ENCODE peak calls at places on chromosomes 16 and 17, in five cellular contexts. One of them, this sample, is unnamed.

GRCh38 chr16:89141884-89142267 is 29.7 kb upstream of the CDH15 start:
- DNase-seq in AG10803: no peak
- DNase-seq in fibroblast of mammary gland: no peak
- DNase-seq in astrocyte of the spinal cord: no peak
- DNase-seq in glutamatergic neuron: peak; percentile 11
- DNase-seq in this sample: no peak

GRCh38 chr17:77405867-77406513 is 265.2 kb downstream of the SEC14L1 start:
- DNase-seq in astrocyte of the spinal cord: no peak
- DNase-seq in fibroblast of mammary gland: no peak
- DNase-seq in AG10803: no peak
- DNase-seq in glutamatergic neuron: no peak
- DNase-seq in this sample: no peak

GRCh38 chr16:58121132-58121531 is 8.0 kb downstream of the CFAP20 start:
- DNase-seq in glutamatergic neuron: peak; percentile 30
- DNase-seq in AG10803: no peak
- DNase-seq in astrocyte of the spinal cord: no peak
- DNase-seq in fibroblast of mammary gland: no peak
- DNase-seq in this sample: no peak

GRCh38 chr17:16491703-16492612 is at the start of gene LRRC75A:
- DNase-seq in fibroblast of mammary gland: no peak
- DNase-seq in AG10803: peak; percentile 22
- DNase-seq in glutamatergic neuron: peak; percentile 76
- DNase-seq in astrocyte of the spinal cord: no peak
- DNase-seq in this sample: no peak

GRCh38 chr17:17351901-17352781 is 49.0 kb downstream of the NT5M start:
- DNase-seq in AG10803: no peak
- DNase-seq in astrocyte of the spinal cord: peak; percentile 29
- DNase-seq in fibroblast of mammary gland: peak; percentile 61
- DNase-seq in glutamatergic neuron: peak; percentile 69
- DNase-seq in this sample: no peak

GRCh38 chr17:7992516-7992915 is 9.9 kb upstream of the GUCY2D start:
- DNase-seq in astrocyte of the spinal cord: peak; percentile 62
- DNase-seq in AG10803: peak; percentile 65
- DNase-seq in fibroblast of mammary gland: peak; percentile 75
- DNase-seq in glutamatergic neuron: no peak
- DNase-seq in this sample: no peak

GRCh38 chr17:82338858-82339633 is 5.5 kb upstream of the SECTM1 start:
- DNase-seq in astrocyte of the spinal cord: peak; percentile 72
- DNase-seq in AG10803: peak; percentile 66
- DNase-seq in fibroblast of mammary gland: peak; percentile 75
- DNase-seq in glutamatergic neuron: no peak
- DNase-seq in this sample: no peak

GRCh38 chr17:58741121-58741625 is 14.5 kb upstream of the PPM1E start:
- DNase-seq in fibroblast of mammary gland: peak; percentile 45
- DNase-seq in glutamatergic neuron: no peak
- DNase-seq in AG10803: peak; percentile 17
- DNase-seq in astrocyte of the spinal cord: no peak
- DNase-seq in this sample: peak; percentile 10

GRCh38 chr17:5391678-5392077 is 27.8 kb downstream of the NUP88 start:
- DNase-seq in glutamatergic neuron: no peak
- DNase-seq in AG10803: no peak
- DNase-seq in astrocyte of the spinal cord: no peak
- DNase-seq in fibroblast of mammary gland: no peak
- DNase-seq in this sample: no peak

GRCh38 chr16:27472091-27473020 is 70.4 kb downstream of the IL21R start:
- DNase-seq in AG10803: peak; percentile 28
- DNase-seq in glutamatergic neuron: no peak
- DNase-seq in fibroblast of mammary gland: peak; percentile 20
- DNase-seq in astrocyte of the spinal cord: peak; percentile 34
- DNase-seq in this sample: no peak

GRCh38 chr17:49845210-49845782 is 2.6 kb downstream of the TAC4 start:
- DNase-seq in fibroblast of mammary gland: no peak
- DNase-seq in astrocyte of the spinal cord: no peak
- DNase-seq in glutamatergic neuron: no peak
- DNase-seq in AG10803: no peak
- DNase-seq in this sample: no peak

GRCh38 chr17:40559016-40559853 is 6.0 kb downstream of the CCR7 start:
- DNase-seq in fibroblast of mammary gland: peak; percentile 82
- DNase-seq in astrocyte of the spinal cord: no peak
- DNase-seq in glutamatergic neuron: no peak
- DNase-seq in AG10803: no peak
- DNase-seq in this sample: no peak

GRCh38 chr17:75720656-75721462 is at the start of gene ITGB4:
- DNase-seq in AG10803: no peak
- DNase-seq in astrocyte of the spinal cord: no peak
- DNase-seq in fibroblast of mammary gland: no peak
- DNase-seq in glutamatergic neuron: no peak
- DNase-seq in this sample: no peak

GRCh38 chr17:16281351-16281750 is 64.3 kb downstream of the PIGL start:
- DNase-seq in glutamatergic neuron: no peak
- DNase-seq in fibroblast of mammary gland: peak; percentile 76
- DNase-seq in astrocyte of the spinal cord: peak; percentile 87
- DNase-seq in AG10803: peak; percentile 86
- DNase-seq in this sample: no peak

GRCh38 chr16:19068237-19068815 is 912 bp downstream of the COQ7 start:
- DNase-seq in AG10803: no peak
- DNase-seq in astrocyte of the spinal cord: no peak
- DNase-seq in fibroblast of mammary gland: no peak
- DNase-seq in glutamatergic neuron: no peak
- DNase-seq in this sample: no peak

GRCh38 chr17:37212184-37212583 is 163.6 kb upstream of the C17orf78 start:
- DNase-seq in AG10803: no peak
- DNase-seq in glutamatergic neuron: no peak
- DNase-seq in astrocyte of the spinal cord: peak; percentile 18
- DNase-seq in fibroblast of mammary gland: peak; percentile 11
- DNase-seq in this sample: no peak

GRCh38 chr17:6110592-6110991 is 40.4 kb downstream of the WSCD1 start:
- DNase-seq in astrocyte of the spinal cord: peak; percentile 58
- DNase-seq in fibroblast of mammary gland: no peak
- DNase-seq in AG10803: no peak
- DNase-seq in glutamatergic neuron: no peak
- DNase-seq in this sample: no peak

GRCh38 chr17:59375858-59376257 is 44.4 kb downstream of the YPEL2 start:
- DNase-seq in astrocyte of the spinal cord: no peak
- DNase-seq in glutamatergic neuron: no peak
- DNase-seq in AG10803: no peak
- DNase-seq in fibroblast of mammary gland: no peak
- DNase-seq in this sample: no peak

GRCh38 chr17:33242725-33243124 is 50.4 kb downstream of the ASIC2 start:
- DNase-seq in astrocyte of the spinal cord: no peak
- DNase-seq in fibroblast of mammary gland: no peak
- DNase-seq in AG10803: no peak
- DNase-seq in glutamatergic neuron: no peak
- DNase-seq in this sample: no peak

GRCh38 chr16:81755915-81756644 is 23.0 kb upstream of the PLCG2 start:
- DNase-seq in astrocyte of the spinal cord: no peak
- DNase-seq in fibroblast of mammary gland: no peak
- DNase-seq in glutamatergic neuron: no peak
- DNase-seq in AG10803: no peak
- DNase-seq in this sample: no peak

GRCh38 chr16:56190903-56191806 is at the start of gene GNAO1:
- DNase-seq in glutamatergic neuron: peak; percentile 84
- DNase-seq in astrocyte of the spinal cord: peak; percentile 9
- DNase-seq in fibroblast of mammary gland: peak; percentile 43
- DNase-seq in AG10803: peak; percentile 32
- DNase-seq in this sample: no peak

GRCh38 chr16:75000481-75001081 is 1.8 kb downstream of the ZNRF1 start:
- DNase-seq in AG10803: no peak
- DNase-seq in glutamatergic neuron: peak; percentile 34
- DNase-seq in astrocyte of the spinal cord: peak; percentile 17
- DNase-seq in fibroblast of mammary gland: no peak
- DNase-seq in this sample: no peak

GRCh38 chr17:27810211-27810901 is 10.0 kb upstream of the NOS2 start:
- DNase-seq in astrocyte of the spinal cord: no peak
- DNase-seq in glutamatergic neuron: no peak
- DNase-seq in fibroblast of mammary gland: no peak
- DNase-seq in AG10803: no peak
- DNase-seq in this sample: no peak
- TF ChIP-seq CTCF in astrocyte of the spinal cord: no peak
- TF ChIP-seq CTCF in glutamatergic neuron: no peak
- TF ChIP-seq CTCF in fibroblast of mammary gland: no peak
- TF ChIP-seq CTCF in AG10803: no peak
- TF ChIP-seq CTCF in this sample: no peak

DNA sequence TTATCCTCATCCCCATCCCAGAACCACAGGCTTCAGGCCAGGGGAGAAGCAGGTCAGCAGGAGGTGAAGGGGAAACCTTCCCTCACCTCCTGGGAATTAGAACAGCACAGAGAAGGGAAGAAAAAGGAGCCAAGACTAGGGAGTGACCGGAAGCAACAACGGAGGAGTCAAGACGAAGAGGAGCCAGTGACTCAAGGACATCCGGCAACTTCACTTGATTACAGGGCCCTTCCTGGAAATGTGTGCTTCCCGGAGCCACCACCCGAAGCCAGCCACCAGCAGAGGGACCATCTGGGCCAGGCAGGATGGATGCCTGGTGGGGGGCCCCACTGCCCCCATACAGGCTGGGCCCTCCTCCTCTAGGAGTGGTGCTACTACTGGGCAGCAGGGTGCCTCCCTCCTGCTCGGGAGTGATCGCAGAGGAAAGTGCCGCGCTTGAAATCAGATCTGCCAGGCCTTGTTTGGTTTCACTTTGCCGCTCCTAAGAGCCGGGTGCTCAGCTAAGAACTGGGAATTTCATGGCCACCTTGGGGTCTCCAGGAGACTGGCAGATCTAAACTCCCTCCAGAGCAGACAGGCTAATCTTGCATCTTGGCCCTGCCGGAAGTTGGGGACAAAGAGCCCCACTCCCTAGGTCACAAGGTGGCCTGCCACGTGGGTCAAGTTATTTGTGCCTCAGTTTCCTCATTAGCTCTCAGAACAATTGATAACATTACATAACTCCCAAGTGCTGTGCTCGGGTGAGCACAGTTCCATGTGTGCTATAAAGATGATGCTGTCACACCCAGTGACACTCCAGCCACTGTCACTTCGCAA is 6.6 kb downstream of the CDC42EP4 start:
- DNase-seq in astrocyte of the spinal cord: peak; percentile 84
- DNase-seq in glutamatergic neuron: no peak
- DNase-seq in fibroblast of mammary gland: peak; percentile 86
- DNase-seq in AG10803: peak; percentile 84
- DNase-seq in this sample: no peak
- TF ChIP-seq CTCF in astrocyte of the spinal cord: peak; percentile 36
- TF ChIP-seq CTCF in glutamatergic neuron: no peak
- TF ChIP-seq CTCF in fibroblast of mammary gland: peak; percentile 26
- TF ChIP-seq CTCF in AG10803: peak; percentile 33
- TF ChIP-seq CTCF in this sample: peak; percentile 44

DNA sequence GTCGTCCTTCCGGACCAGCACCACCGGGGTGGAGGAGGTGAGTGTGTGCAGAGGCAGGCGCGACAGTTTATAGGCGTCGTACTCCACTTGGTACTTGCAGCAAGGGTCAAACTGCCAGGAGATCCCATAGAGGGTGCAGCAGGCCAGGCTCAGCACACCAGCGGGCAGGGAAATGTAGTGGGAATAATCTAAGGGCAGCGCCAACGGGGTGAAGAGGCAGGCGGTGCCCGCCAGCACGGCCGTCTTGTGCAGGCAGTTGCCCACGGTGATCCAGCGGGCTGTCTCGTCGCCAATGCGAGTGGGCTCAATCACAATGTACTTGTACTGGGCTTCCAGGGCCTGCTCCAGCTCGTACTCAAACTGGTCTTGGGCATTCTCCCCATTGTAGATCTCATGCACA is 15.6 kb downstream of the TMEM11 start:
- DNase-seq in astrocyte of the spinal cord: no peak
- DNase-seq in fibroblast of mammary gland: no peak
- DNase-seq in AG10803: no peak
- DNase-seq in glutamatergic neuron: no peak
- DNase-seq in this sample: no peak
- TF ChIP-seq CTCF in astrocyte of the spinal cord: no peak
- TF ChIP-seq CTCF in fibroblast of mammary gland: no peak
- TF ChIP-seq CTCF in AG10803: no peak
- TF ChIP-seq CTCF in glutamatergic neuron: no peak
- TF ChIP-seq CTCF in this sample: no peak

DNA sequence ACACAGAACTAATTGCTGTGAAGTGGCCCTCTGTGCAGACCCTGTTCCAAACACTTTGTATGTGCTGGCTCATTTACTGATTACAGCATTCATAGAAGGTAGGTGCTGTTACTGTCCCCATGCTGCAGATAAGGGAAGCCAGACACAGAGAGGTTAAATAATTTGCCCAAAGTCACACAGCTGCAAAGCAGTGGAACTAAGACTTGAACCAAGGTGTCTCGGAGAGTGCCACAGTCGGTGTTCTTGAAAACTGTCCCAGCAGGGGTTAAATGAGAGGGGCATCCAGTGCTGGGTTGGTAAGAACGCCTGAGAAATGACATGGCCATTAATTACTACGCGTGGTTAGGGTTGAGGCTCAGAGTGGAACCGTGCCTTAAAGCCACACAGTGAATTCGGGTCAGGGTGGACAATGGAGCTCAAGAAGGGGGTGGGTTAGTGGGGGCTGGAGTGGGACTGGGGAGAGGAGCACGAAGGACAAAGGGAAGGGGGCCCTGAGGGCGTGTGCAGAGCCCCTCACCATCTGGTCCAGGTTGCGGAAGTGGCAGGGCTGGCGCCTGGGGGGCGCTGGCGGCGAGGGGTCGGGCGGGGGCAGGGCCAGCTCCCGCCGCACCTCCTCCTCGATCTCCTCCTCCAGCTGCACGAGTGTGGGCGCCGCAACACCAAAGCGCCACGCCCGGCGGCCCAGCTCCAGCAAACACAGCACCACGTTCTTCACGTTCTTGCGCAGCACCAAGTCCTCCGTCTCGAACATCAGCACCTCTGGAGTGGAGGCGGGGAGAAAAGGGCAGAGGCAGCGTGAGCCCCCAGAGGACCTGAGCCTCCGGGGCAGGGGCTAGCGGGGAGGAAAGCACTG is 3.3 kb downstream of the GAS2L2 start:
- DNase-seq in fibroblast of mammary gland: no peak
- DNase-seq in astrocyte of the spinal cord: no peak
- DNase-seq in glutamatergic neuron: no peak
- DNase-seq in AG10803: peak; percentile 46
- DNase-seq in this sample: no peak
- TF ChIP-seq CTCF in fibroblast of mammary gland: no peak
- TF ChIP-seq CTCF in astrocyte of the spinal cord: no peak
- TF ChIP-seq CTCF in glutamatergic neuron: no peak
- TF ChIP-seq CTCF in AG10803: no peak
- TF ChIP-seq CTCF in this sample: no peak

DNA sequence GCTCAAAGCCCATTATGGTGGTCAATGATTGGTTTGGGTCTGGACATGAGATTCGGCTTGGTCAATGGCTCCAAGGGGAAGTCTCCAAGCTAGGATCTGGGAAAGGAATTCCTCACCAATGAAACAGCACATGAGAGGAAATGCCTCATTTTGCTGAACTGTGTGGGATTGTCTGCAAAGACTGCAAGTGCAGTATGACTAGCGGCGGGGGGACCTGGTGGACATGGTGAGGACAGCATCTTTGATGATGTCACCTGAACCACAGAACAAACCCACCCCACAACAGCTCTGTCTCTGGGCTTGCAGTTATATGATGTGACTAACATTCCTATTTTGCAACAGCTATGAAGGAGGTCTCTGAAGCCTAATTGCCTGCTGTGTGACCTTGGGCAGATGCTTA is 50.6 kb upstream of the NKD1 start:
- DNase-seq in AG10803: peak; percentile 77
- DNase-seq in astrocyte of the spinal cord: peak; percentile 52
- DNase-seq in fibroblast of mammary gland: peak; percentile 32
- DNase-seq in glutamatergic neuron: no peak
- DNase-seq in this sample: no peak
- TF ChIP-seq CTCF in AG10803: peak; percentile 12
- TF ChIP-seq CTCF in astrocyte of the spinal cord: no peak
- TF ChIP-seq CTCF in fibroblast of mammary gland: no peak
- TF ChIP-seq CTCF in glutamatergic neuron: no peak
- TF ChIP-seq CTCF in this sample: no peak

GRCh38 chr16:10942352-10943297 is at the start of gene DEXI:
- DNase-seq in fibroblast of mammary gland: peak; percentile 81
- DNase-seq in glutamatergic neuron: peak; percentile 94
- DNase-seq in astrocyte of the spinal cord: peak; percentile 86
- DNase-seq in AG10803: peak; percentile 84
- DNase-seq in this sample: peak; percentile 70
- TF ChIP-seq CTCF in fibroblast of mammary gland: no peak
- TF ChIP-seq CTCF in glutamatergic neuron: peak; percentile 92
- TF ChIP-seq CTCF in astrocyte of the spinal cord: no peak
- TF ChIP-seq CTCF in AG10803: no peak
- TF ChIP-seq CTCF in this sample: no peak